ENCODE peak calls at places on chromosomes 5 and 9, in eight cellular contexts. W, P, H, U, N, M, B and Z are unnamed samples.

GRCh38 chr9:79053613-79054012 is 518.2 kb upstream of the TLE4 start:
- DNase-seq in W (no peak), P (no peak), H (peak), U (no peak), N (peak), M (no peak), B (peak), Z (no peak)

GRCh38 chr5:125011419-125011818 is 265.0 kb upstream of the ZNF608 start:
- DNase-seq in W (no peak), P (no peak), H (no peak), U (no peak), N (no peak), M (no peak), B (no peak), Z (no peak)

GRCh38 chr5:71703941-71704340 is 15.1 kb upstream of the CARTPT start:
- DNase-seq in W (no peak), P (no peak), H (no peak), U (no peak), N (no peak), M (no peak), B (no peak), Z (no peak)

GRCh38 chr5:74262810-74263209 is 377.7 kb downstream of the ENC1 start:
- DNase-seq in W (no peak), P (no peak), H (no peak), U (no peak), N (no peak), M (no peak), B (no peak), Z (no peak)

GRCh38 chr9:133761641-133762248 is 23.6 kb upstream of the SARDH start:
- DNase-seq in W (no peak), P (no peak), H (no peak), U (no peak), N (no peak), M (no peak), B (no peak), Z (no peak)

GRCh38 chr5:111060169-111060568 is 11.3 kb upstream of the TSLP start:
- DNase-seq in W (no peak), P (no peak), H (no peak), U (no peak), N (no peak), M (no peak), B (no peak), Z (no peak)

GRCh38 chr5:127564002-127564769 is 46.7 kb downstream of the PRRC1 start:
- DNase-seq in W (peak), P (peak), H (peak), U (peak), N (peak), M (peak), B (peak), Z (peak)

GRCh38 chr9:71681708-71682268 is 86.5 kb downstream of the CEMIP2 start:
- DNase-seq in W (no peak), P (peak), H (no peak), U (no peak), N (no peak), M (no peak), B (peak), Z (no peak)

GRCh38 chr5:76547242-76547890 is 75.8 kb downstream of the F2RL2 start:
- DNase-seq in W (peak), P (no peak), H (peak), U (no peak), N (no peak), M (no peak), B (no peak), Z (no peak)

GRCh38 chr5:14108170-14108996 is 34.8 kb upstream of the TRIO start:
- DNase-seq in W (peak), P (peak), H (peak), U (peak), N (peak), M (no peak), B (peak), Z (peak)

GRCh38 chr9:96464426-96464825 is 14.5 kb downstream of the HABP4 start:
- DNase-seq in W (no peak), P (no peak), H (no peak), U (no peak), N (no peak), M (no peak), B (no peak), Z (no peak)